ENCODE peak calls at places on chromosomes 16 and 17, in four cellular contexts. O is AG09309, S is neural crest cell, M is fibroblast of lung. T is an unnamed sample.

GRCh38 chr16:67541391-67542263 is 13.0 kb downstream of the RIPOR1 start:
- DNase-seq in M (no peak), S (no peak), O (no peak), T (no peak)

GRCh38 chr16:57307365-57307764 is 22.9 kb upstream of the PLLP start:
- DNase-seq in M (no peak), O (no peak), S (no peak), T (no peak)

GRCh38 chr17:73760186-73760758 is 116.0 kb upstream of the SDK2 start:
- DNase-seq in S (no peak), O (no peak), M (no peak), T (no peak)

GRCh38 chr16:30829130-30830071 is 42.4 kb upstream of the ZNF629 start:
- DNase-seq in S (no peak), O (no peak), M (no peak), T (no peak)

GRCh38 chr17:73194514-73195222 is 1.8 kb downstream of the COG1 start:
- DNase-seq in S (no peak), O (peak; percentile 23), M (peak; percentile 57), T (no peak)

GRCh38 chr16:72191551-72191950 is 19.6 kb upstream of the PMFBP1 start:
- DNase-seq in M (no peak), S (no peak), O (no peak), T (no peak)

GRCh38 chr16:67148656-67149275 is 2.0 kb downstream of the B3GNT9 start:
- DNase-seq in S (no peak), M (no peak), O (no peak), T (no peak)

GRCh38 chr17:1490643-1491405 is 1.7 kb downstream of the MYO1C start:
- DNase-seq in O (no peak), M (peak; percentile 34), S (peak; percentile 50), T (no peak)

GRCh38 chr17:12098568-12098967 is 77.9 kb downstream of the MAP2K4 start:
- DNase-seq in M (no peak), O (no peak), S (no peak), T (no peak)

GRCh38 chr16:74650966-74651567 is 15.6 kb downstream of the RFWD3 start:
- DNase-seq in M (peak; percentile 31), O (no peak), S (peak; percentile 6), T (no peak)

GRCh38 chr16:10182186-10182683 is at the start of gene GRIN2A:
- DNase-seq in O (no peak), M (no peak), S (peak; percentile 4), T (peak; percentile 22)

GRCh38 chr16:88658714-88659113 is 4.2 kb downstream of the MVD start:
- DNase-seq in O (no peak), S (no peak), M (no peak), T (no peak)

GRCh38 chr17:31558748-31559646 is 167.5 kb downstream of the RAB11FIP4 start:
- DNase-seq in S (peak; percentile 66), M (peak; percentile 80), O (no peak), T (peak; percentile 41)

GRCh38 chr17:55641559-55642160 is 81.0 kb downstream of the TMEM100 start:
- DNase-seq in S (peak; percentile 40), O (peak; percentile 11), M (peak; percentile 83), T (peak; percentile 53)

GRCh38 chr17:28394717-28395116 is 11.3 kb downstream of the SLC46A1 start:
- DNase-seq in O (peak; percentile 35), M (no peak), S (no peak), T (no peak)

GRCh38 chr16:77221482-77221881 is 22.3 kb downstream of the SYCE1L start:
- DNase-seq in M (peak; percentile 5), S (no peak), O (peak; percentile 13), T (no peak)

GRCh38 chr16:50665128-50665878 is 15.8 kb downstream of the SNX20 start:
- DNase-seq in S (peak; percentile 98), M (peak; percentile 68), O (peak; percentile 10), T (peak; percentile 95)

GRCh38 chr16:5298202-5298601 is 200.6 kb upstream of the EEF2KMT start:
- DNase-seq in S (no peak), O (no peak), M (no peak), T (no peak)

GRCh38 chr16:66979011-66979717 is 9.2 kb upstream of the CES4A start:
- DNase-seq in O (no peak), M (no peak), S (no peak), T (no peak)

GRCh38 chr17:56909742-56910508 is 3.9 kb downstream of the TRIM25 start:
- DNase-seq in S (no peak), M (no peak), O (no peak), T (no peak)

GRCh38 chr16:89117975-89118289 is 24.3 kb downstream of the ACSF3 start:
- DNase-seq in O (no peak), S (no peak), M (no peak), T (no peak)

GRCh38 chr16:2857451-2858244 is at the start of gene PRSS22:
- DNase-seq in S (no peak), M (no peak), O (no peak), T (no peak)

GRCh38 chr16:50955311-50955710 is 195.8 kb downstream of the SALL1 start:
- DNase-seq in M (no peak), O (no peak), S (no peak), T (no peak)

GRCh38 chr16:35506018-35506897 is 2046.8 kb downstream of the TP53TG3F start:
- DNase-seq in M (no peak), O (no peak), S (no peak), T (no peak)

GRCh38 chr17:66343531-66344078 is 41.2 kb downstream of the PRKCA start:
- DNase-seq in O (no peak), M (no peak), S (no peak), T (no peak)

GRCh38 chr16:57029161-57030160 is 40.1 kb downstream of the NLRC5 start:
- DNase-seq in M (no peak), O (no peak), S (no peak), T (no peak)

GRCh38 chr17:46865100-46865499 is 13.7 kb downstream of the WNT9B start:
- DNase-seq in M (no peak), S (no peak), O (no peak), T (no peak)

GRCh38 chr16:85718682-85719081 is 29.9 kb upstream of the GINS2 start:
- DNase-seq in M (no peak), O (no peak), S (peak; percentile 23), T (no peak)
- TF ChIP-seq CTCF in M (peak; percentile 22), O (peak; percentile 69), S (peak; percentile 63), T (peak; percentile 27)

DNA sequence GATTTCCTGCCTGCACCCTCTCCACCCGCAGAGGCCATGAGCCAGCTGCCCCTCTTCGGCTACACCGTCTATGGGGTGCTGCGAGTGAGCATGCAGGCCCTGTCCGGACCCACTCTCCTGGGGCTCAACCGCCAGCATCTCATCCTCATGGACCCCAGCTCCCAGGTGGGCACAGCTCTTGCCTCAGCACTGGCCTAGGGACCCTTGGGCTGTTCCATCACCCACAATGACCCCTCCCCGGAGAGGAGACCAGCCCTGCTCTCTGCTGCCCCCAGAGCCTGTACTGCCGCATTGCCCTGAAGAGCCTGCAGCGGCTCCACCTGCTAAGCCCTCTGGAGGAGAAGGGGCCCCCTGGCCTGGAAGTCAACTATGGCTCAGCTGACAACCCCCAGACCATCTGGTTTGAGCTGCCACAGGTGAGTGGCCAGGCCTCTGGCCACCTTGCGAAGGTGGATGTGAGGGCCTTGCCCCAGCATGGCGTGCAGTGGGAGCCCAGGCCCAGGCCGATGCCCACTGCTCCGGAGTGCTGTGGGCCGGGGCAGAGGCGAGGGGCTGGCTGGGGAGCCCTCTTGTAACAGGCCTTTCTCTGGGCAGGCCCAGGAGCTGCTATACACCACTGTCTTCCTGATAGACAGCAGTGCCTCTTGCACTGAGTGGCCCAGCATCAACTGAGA is 7.3 kb upstream of the SMIM5 start:
- DNase-seq in M (peak; percentile 5), O (no peak), S (peak; percentile 64), T (no peak)
- TF ChIP-seq CTCF in M (peak; percentile 41), O (peak; percentile 75), S (peak; percentile 72), T (peak; percentile 70)

GRCh38 chr16:69118468-69118867 is 13.0 kb downstream of the HAS3 start:
- DNase-seq in M (no peak), O (no peak), S (no peak), T (no peak)
- TF ChIP-seq CTCF in M (no peak), O (no peak), S (no peak), T (no peak)

GRCh38 chr17:40922239-40922638 is 15.2 kb downstream of the KRT23 start:
- DNase-seq in S (no peak), O (peak; percentile 51), M (peak; percentile 66), T (no peak)
- TF ChIP-seq CTCF in S (no peak), O (no peak), M (no peak), T (no peak)

GRCh38 chr17:59160203-59161025 is 4.9 kb downstream of the PRR11 start:
- DNase-seq in M (peak; percentile 29), S (no peak), O (no peak), T (no peak)

GRCh38 chr17:59167571-59168001 is 12.0 kb downstream of the PRR11 start:
- DNase-seq in O (no peak), M (no peak), S (no peak), T (no peak)

GRCh38 chr17:59161477-59161876 is 5.9 kb downstream of the PRR11 start:
- DNase-seq in M (no peak), O (no peak), S (no peak), T (no peak)

GRCh38 chr17:59165933-59166342 is 10.4 kb downstream of the PRR11 start:
- DNase-seq in S (peak; percentile 63), O (no peak), M (peak; percentile 57), T (no peak)
- TF ChIP-seq CTCF in S (peak; percentile 63), O (peak; percentile 61), M (peak; percentile 72), T (peak; percentile 68)

GRCh38 chr17:79301469-79301868 is 226.8 kb downstream of the ENGASE start:
- DNase-seq in S (no peak), M (no peak), O (no peak), T (no peak)

GRCh38 chr17:79299349-79299748 is 224.7 kb downstream of the ENGASE start:
- DNase-seq in M (no peak), O (no peak), S (no peak), T (no peak)

GRCh38 chr17:79296290-79296689 is 221.7 kb downstream of the ENGASE start:
- DNase-seq in S (no peak), M (no peak), O (no peak), T (no peak)

GRCh38 chr17:79295307-79295706 is 220.7 kb downstream of the ENGASE start:
- DNase-seq in O (no peak), M (no peak), S (no peak), T (no peak)

DNA sequence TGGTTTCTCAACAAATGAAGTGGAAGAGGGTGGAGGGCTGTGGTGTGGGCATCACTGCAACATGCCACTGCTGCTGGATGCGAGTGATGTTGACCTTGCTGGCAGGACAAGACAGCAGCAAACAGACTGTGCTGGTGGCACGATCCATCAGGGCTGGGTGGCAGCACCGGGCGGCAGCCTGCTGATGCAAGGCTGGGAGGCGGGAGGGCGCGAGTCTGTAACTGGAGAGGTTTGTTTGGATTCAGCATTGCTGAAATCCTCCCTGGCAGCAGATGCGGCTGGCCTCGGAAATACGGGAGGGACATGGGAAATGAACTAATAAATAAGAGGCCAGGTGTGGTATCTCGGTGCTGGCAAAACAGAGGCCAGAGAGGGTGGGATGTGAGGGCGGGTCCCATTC is 224.2 kb downstream of the ENGASE start:
- DNase-seq in S (no peak), O (no peak), M (no peak), T (no peak)
- TF ChIP-seq CTCF in S (no peak), O (no peak), M (no peak), T (no peak)

GRCh38 chr16:12907670-12908233 is 6.4 kb downstream of the SHISA9 start:
- DNase-seq in M (no peak), O (no peak), S (no peak), T (no peak)
- TF ChIP-seq CTCF in M (no peak), O (peak; percentile 33), S (peak; percentile 34), T (peak; percentile 14)